ENCODE peak calls at places on chromosomes 11 and 22, in five cellular contexts. B is GM13977, L is astrocyte of the cerebellum, J is K562, U is endothelial cell. I is an unnamed sample.

GRCh38 chr22:25482091-25482760 is 82.2 kb upstream of the GRK3 start:
- DNase-seq in B (no peak), L (no peak), J (no peak), U (no peak), I (no peak)

GRCh38 chr11:117160826-117161225 is 16.7 kb downstream of the PAFAH1B2 start:
- DNase-seq in B (no peak), L (no peak), J (peak), U (no peak), I (no peak)

GRCh38 chr11:111303476-111303875 is 5.1 kb downstream of the POU2AF3 start:
- DNase-seq in B (no peak), L (no peak), J (no peak), U (no peak), I (peak)

GRCh38 chr11:8925711-8926110 is 7.0 kb downstream of the C11orf16 start:
- DNase-seq in B (no peak), L (no peak), J (no peak), U (no peak), I (no peak)

GRCh38 chr22:30266445-30267381 is at the start of gene OSM:
- DNase-seq in B (no peak), L (no peak), J (no peak), U (no peak), I (no peak)

GRCh38 chr22:48820481-48821345 is 1007.0 kb downstream of the BRD1 start:
- DNase-seq in B (no peak), L (no peak), J (no peak), U (no peak), I (no peak)

GRCh38 chr11:124920870-124921609 is 2.0 kb downstream of the HEPN1 start:
- DNase-seq in B (peak), L (no peak), J (no peak), U (peak), I (peak)

GRCh38 chr11:117907276-117908110 is 21.7 kb downstream of the TMPRSS13 start:
- DNase-seq in B (peak), L (peak), J (peak), U (peak), I (peak)

GRCh38 chr22:24703101-24703500 is 71.4 kb downstream of the PIWIL3 start:
- DNase-seq in B (no peak), L (no peak), J (peak), U (no peak), I (peak)

GRCh38 chr22:36790648-36791047 is 14.7 kb upstream of the IFT27 start:
- DNase-seq in B (peak), L (no peak), J (peak), U (no peak), I (no peak)

GRCh38 chr11:86486261-86487030 is 111.8 kb downstream of the CCDC81 start:
- DNase-seq in B (no peak), L (no peak), J (no peak), U (no peak), I (no peak)

GRCh38 chr11:132111781-132112380 is 741.5 kb downstream of the NTM start:
- DNase-seq in B (no peak), L (peak), J (no peak), U (no peak), I (no peak)

GRCh38 chr22:24087071-24087795 is 76.1 kb downstream of the CABIN1 start:
- DNase-seq in B (no peak), L (no peak), J (no peak), U (no peak), I (no peak)

GRCh38 chr11:70078796-70079616 is 889 bp downstream of the ANO1 start:
- DNase-seq in B (no peak), L (no peak), J (no peak), U (no peak), I (no peak)

GRCh38 chr11:128451651-128452470 is 135.5 kb downstream of the ETS1 start:
- DNase-seq in B (peak), L (peak), J (no peak), U (no peak), I (peak)

GRCh38 chr11:130675456-130675855 is 227.0 kb downstream of the ADAMTS15 start:
- DNase-seq in B (no peak), L (no peak), J (no peak), U (no peak), I (no peak)

GRCh38 chr11:61155312-61155711 is 5.9 kb downstream of the VPS37C start:
- DNase-seq in B (no peak), L (no peak), J (no peak), U (no peak), I (no peak)

GRCh38 chr11:66953431-66953833 is 4.8 kb downstream of the PC start:
- DNase-seq in B (no peak), L (no peak), J (no peak), U (no peak), I (no peak)

GRCh38 chr11:66958232-66958955 is at the start of gene PC:
- DNase-seq in B (peak), L (peak), J (peak), U (peak), I (peak)

GRCh38 chr11:66957971-66958231 is 282 bp downstream of the PC start:
- DNase-seq in B (peak), L (no peak), J (peak), U (no peak), I (no peak)

GRCh38 chr11:66958956-66959274 is 732 bp upstream of the PC start:
- DNase-seq in B (no peak), L (no peak), J (no peak), U (no peak), I (no peak)

DNA sequence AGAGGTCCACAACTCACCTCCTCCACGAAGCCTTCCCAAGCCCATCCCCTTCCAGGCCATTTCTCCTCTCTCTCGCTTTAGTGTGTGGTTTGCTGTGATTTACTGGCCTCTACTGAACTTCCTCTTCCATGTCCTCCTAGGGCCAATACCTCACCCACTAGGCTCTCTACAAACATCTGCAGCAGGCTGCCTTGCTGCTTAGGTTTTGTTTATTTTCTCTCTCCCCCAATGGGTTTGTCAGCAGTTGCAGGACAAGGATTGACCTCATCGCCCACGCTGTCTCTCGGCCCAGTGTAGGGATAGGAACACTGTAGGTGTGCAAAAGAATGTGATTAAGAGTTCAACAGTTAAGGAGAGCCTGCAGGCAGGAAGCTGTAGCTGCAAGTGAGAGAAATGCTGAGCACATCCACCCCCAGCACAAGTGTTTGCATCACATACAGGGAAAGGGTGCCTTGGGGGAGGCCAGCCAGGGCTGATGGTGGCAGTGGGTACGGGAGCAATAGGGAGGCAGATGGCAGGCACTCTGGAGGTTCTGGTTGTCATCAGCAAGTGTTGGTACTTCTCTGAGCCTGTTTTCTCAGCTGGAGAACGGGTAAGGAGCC is 1.4 kb downstream of the PC start:
- DNase-seq in B (peak), L (no peak), J (no peak), U (no peak), I (peak)
- TF ChIP-seq CTCF in B (no peak), L (peak), J (no peak), U (no peak), I (peak)

DNA sequence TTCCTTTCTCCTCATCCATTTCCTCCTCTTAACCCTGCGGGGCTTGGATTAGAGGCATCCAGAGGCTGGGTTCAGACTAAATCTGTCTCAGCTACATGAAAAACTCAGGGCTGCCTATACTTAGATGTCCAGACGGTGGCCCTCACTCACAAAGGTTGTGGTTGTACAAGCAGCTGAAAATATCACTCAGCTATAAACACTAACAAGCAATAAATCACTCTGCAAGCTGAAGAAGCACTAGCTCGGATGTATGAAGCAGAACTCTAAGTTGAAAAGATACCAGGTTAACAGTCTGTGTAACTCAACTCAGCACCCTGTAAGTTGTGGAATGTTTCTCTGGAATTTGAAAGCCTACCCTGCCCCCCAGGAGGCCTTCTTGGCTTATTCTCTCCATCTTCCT is 82.9 kb downstream of the EXT2 start:
- DNase-seq in B (no peak), L (no peak), J (peak), U (no peak), I (peak)
- TF ChIP-seq CTCF in B (no peak), L (no peak), J (no peak), U (no peak), I (peak)

GRCh38 chr11:119314748-119315138 is 2.2 kb downstream of the MCAM start:
- DNase-seq in B (no peak), L (no peak), J (no peak), U (no peak), I (no peak)

GRCh38 chr11:119316017-119316728 is 757 bp downstream of the MCAM start:
- DNase-seq in B (peak), L (no peak), J (no peak), U (no peak), I (no peak)

GRCh38 chr11:119317592-119318239 is 786 bp upstream of the MCAM start:
- DNase-seq in B (peak), L (no peak), J (no peak), U (no peak), I (peak)

GRCh38 chr11:119316729-119317591 is at the start of gene MCAM:
- DNase-seq in B (peak), L (no peak), J (peak), U (peak), I (peak)

GRCh38 chr11:119315139-119316016 is 1.6 kb downstream of the MCAM start:
- DNase-seq in B (peak), L (no peak), J (no peak), U (no peak), I (no peak)
- TF ChIP-seq CTCF in B (no peak), L (no peak), J (no peak), U (peak), I (no peak)

DNA sequence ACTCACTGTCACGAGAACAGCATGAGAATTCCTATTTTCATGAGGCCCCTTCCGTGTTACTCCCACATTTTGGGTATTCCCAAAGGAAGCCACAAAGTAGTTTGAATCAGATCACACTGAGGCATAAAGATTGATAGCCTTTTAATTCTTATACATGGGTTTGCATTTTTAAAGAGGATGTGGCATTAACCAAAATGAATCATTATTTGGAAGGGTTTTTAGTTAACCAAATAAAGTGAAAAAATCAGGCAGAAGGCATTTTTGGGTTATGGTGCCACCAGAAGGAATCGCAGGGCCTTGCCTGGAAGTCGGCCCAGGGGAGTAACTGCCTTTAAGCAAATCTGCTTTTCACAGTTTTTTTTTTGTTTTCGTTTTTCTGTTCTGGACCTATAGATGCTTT is 55.4 kb downstream of the HSD17B12 start:
- DNase-seq in B (no peak), L (peak), J (no peak), U (no peak), I (no peak)
- TF ChIP-seq CTCF in B (no peak), L (no peak), J (no peak), U (no peak), I (no peak)

GRCh38 chr22:22870577-22871398 is 16.8 kb upstream of the IGLL5 start:
- DNase-seq in B (no peak), L (no peak), J (peak), U (no peak), I (no peak)
- TF ChIP-seq CTCF in B (no peak), L (no peak), J (no peak), U (peak), I (no peak)